ENCODE peak calls at places on chromosomes 4 and X, in eight cellular contexts. M, Y, R, T, N, X, L and E are unnamed samples.

GRCh38 chr4:110195561-110196205 is 2.7 kb downstream of the ELOVL6 start:
- DNase-seq in L (no peak), N (peak), T (peak), Y (no peak), M (no peak), X (no peak), R (no peak), E (no peak)

GRCh38 chr4:182297659-182298058 is 54.5 kb downstream of the TENM3 start:
- DNase-seq in Y (no peak), M (peak), R (no peak), X (peak), L (no peak), N (no peak), T (no peak), E (no peak)

GRCh38 chr4:157115613-157116340 is 39.8 kb downstream of the GLRB start:
- DNase-seq in N (peak), T (peak), X (peak), R (peak), L (no peak), Y (no peak), M (peak), E (peak)

GRCh38 chrX:115531818-115532403 is 29.1 kb upstream of the PLS3 start:
- DNase-seq in M (no peak), L (no peak), X (peak), T (peak), Y (no peak), N (no peak), R (no peak), E (no peak)

GRCh38 chr4:10019521-10020051 is 1.7 kb downstream of the SLC2A9 start:
- DNase-seq in L (no peak), Y (no peak), T (no peak), R (no peak), M (no peak), X (no peak), N (no peak), E (no peak)

GRCh38 chrX:107454302-107454701 is 4.8 kb downstream of the FRMPD3 start:
- DNase-seq in L (no peak), Y (no peak), N (no peak), M (peak), X (peak), R (peak), T (no peak), E (peak)

GRCh38 chr4:88109123-88109864 is 49.1 kb downstream of the ABCG2 start:
- DNase-seq in Y (no peak), N (no peak), X (no peak), M (no peak), L (no peak), T (no peak), R (no peak), E (no peak)

GRCh38 chr4:150149381-150149780 is 71.1 kb downstream of the DCLK2 start:
- DNase-seq in M (no peak), Y (no peak), X (no peak), R (no peak), N (no peak), T (no peak), L (no peak), E (no peak)

GRCh38 chrX:30887721-30888120 is 1.3 kb downstream of the TAB3 start:
- DNase-seq in L (no peak), N (no peak), T (no peak), M (no peak), Y (no peak), X (no peak), R (no peak), E (no peak)

GRCh38 chrX:147900349-147900748 is 11.4 kb upstream of the FMR1 start:
- DNase-seq in T (no peak), N (no peak), L (no peak), R (no peak), X (peak), M (peak), Y (no peak), E (no peak)

GRCh38 chr4:11805837-11806236 is 377.1 kb upstream of the HS3ST1 start:
- DNase-seq in N (no peak), X (peak), Y (no peak), L (no peak), M (peak), T (no peak), R (peak), E (peak)

GRCh38 chr4:168857546-168858314 is 152.3 kb downstream of the CBR4 start:
- DNase-seq in R (peak), Y (peak), X (no peak), M (no peak), L (no peak), N (no peak), T (peak), E (no peak)

GRCh38 chr4:48665555-48666186 is 114.4 kb downstream of the FRYL start:
- DNase-seq in N (no peak), T (no peak), X (peak), R (peak), M (peak), L (no peak), Y (no peak), E (no peak)

GRCh38 chrX:150680974-150681373 is 12.2 kb upstream of the MTMR1 start:
- DNase-seq in T (no peak), L (no peak), R (no peak), N (no peak), Y (no peak), X (peak), M (no peak), E (no peak)

GRCh38 chrX:150347471-150347870 is 15.6 kb upstream of the MAMLD1 start:
- DNase-seq in N (no peak), M (no peak), L (no peak), R (no peak), X (no peak), Y (no peak), T (no peak), E (no peak)

GRCh38 chr4:177010421-177010820 is 217.7 kb upstream of the VEGFC start:
- DNase-seq in T (no peak), X (no peak), L (no peak), M (peak), N (no peak), R (no peak), Y (no peak), E (no peak)

GRCh38 chrX:21479695-21480280 is 105.6 kb downstream of the CNKSR2 start:
- DNase-seq in T (peak), N (peak), X (peak), Y (no peak), L (no peak), M (peak), R (peak), E (peak)